ENCODE peak calls at places on chromosomes 2 and 18, in ten cellular contexts. K is OCI-LY7; U is cardiac muscle cell; X is Karpas-422; G is pancreas; T is CD8-positive, alpha-beta T cell; O is A549; R is uterus; E is HCT116; V is left ventricle myocardium inferior. S is an unnamed sample. For H3K4me1, the result is how much of the 10 kb centered on the place peaks cover.

GRCh38 chr18:21194871-21195771 is 46.9 kb upstream of the GREB1L start:
- DNase-seq in K (peak), U (peak), X (peak), G (no peak), T (no peak), O (peak), R (no peak), E (peak), V (no peak), S (no peak)

GRCh38 chr2:111663471-111663951 is 220.5 kb downstream of the ANAPC1 start:
- DNase-seq in K (no peak), U (peak), X (no peak), G (no peak), T (no peak), O (no peak), R (no peak), E (no peak), V (no peak), S (no peak)

GRCh38 chr2:173251225-173251624 is 103.4 kb upstream of the CDCA7 start:
- DNase-seq in K (no peak), U (no peak), X (no peak), G (no peak), T (no peak), O (no peak), R (no peak), E (no peak), V (no peak), S (no peak)

GRCh38 chr2:113162869-113163268 is 10.9 kb upstream of the PSD4 start:
- DNase-seq in K (no peak), U (no peak), X (no peak), G (no peak), T (no peak), O (no peak), R (no peak), E (no peak), V (no peak), S (no peak)

GRCh38 chr2:223734346-223734745 is 103.0 kb downstream of the AP1S3 start:
- DNase-seq in K (no peak), U (peak), X (no peak), G (no peak), T (no peak), O (no peak), R (no peak), E (no peak), V (no peak), S (no peak)

GRCh38 chr2:107992069-107992468 is 5.7 kb downstream of the SLC5A7 start:
- DNase-seq in K (no peak), U (no peak), X (no peak), G (no peak), T (no peak), O (no peak), R (no peak), E (no peak), V (no peak), S (no peak)

GRCh38 chr2:58845011-58845410 is 603.9 kb upstream of the FANCL start:
- DNase-seq in K (no peak), U (no peak), X (no peak), G (no peak), T (no peak), O (no peak), R (no peak), E (no peak), V (no peak), S (no peak)

GRCh38 chr2:223950448-223951347 is 5.6 kb upstream of the WDFY1 start:
- DNase-seq in K (peak), U (no peak), X (no peak), G (no peak), T (no peak), O (no peak), R (no peak), E (no peak), V (no peak), S (no peak)

GRCh38 chr18:63298393-63299015 is 21.1 kb downstream of the BCL2 start:
- DNase-seq in K (no peak), U (no peak), X (peak), G (no peak), T (peak), O (no peak), R (no peak), E (no peak), V (no peak), S (no peak)

GRCh38 chr2:197092431-197092830 is 165.9 kb upstream of the PGAP1 start:
- DNase-seq in K (no peak), U (peak), X (no peak), G (no peak), T (no peak), O (no peak), R (peak), E (no peak), V (no peak), S (no peak)

GRCh38 chr2:104758199-104758620 is 95.7 kb upstream of the POU3F3 start:
- DNase-seq in K (no peak), U (no peak), X (no peak), G (no peak), T (no peak), O (no peak), R (no peak), E (no peak), V (no peak), S (no peak)

GRCh38 chr2:183349046-183349445 is 224.8 kb downstream of the NUP35 start:
- DNase-seq in K (peak), U (no peak), X (peak), G (no peak), T (no peak), O (no peak), R (no peak), E (no peak), V (no peak), S (no peak)

GRCh38 chr2:98412751-98413445 is 31.8 kb upstream of the INPP4A start:
- DNase-seq in K (peak), U (peak), X (peak), G (peak), T (peak), O (peak), R (no peak), E (peak), V (no peak), S (no peak)

GRCh38 chr2:96699621-96700020 is 40.2 kb downstream of the LMAN2L start:
- DNase-seq in K (no peak), U (no peak), X (no peak), G (no peak), T (no peak), O (no peak), R (no peak), E (no peak), V (no peak), S (no peak)

GRCh38 chr2:96485751-96486643 is 19.2 kb downstream of the NEURL3 start:
- DNase-seq in K (peak), U (peak), X (peak), G (peak), T (peak), O (no peak), R (peak), E (no peak), V (peak), S (peak)

GRCh38 chr18:770583-770961 is 41.5 kb downstream of the YES1 start:
- DNase-seq in K (no peak), U (no peak), X (no peak), G (no peak), T (no peak), O (no peak), R (no peak), E (no peak), V (no peak), S (no peak)

GRCh38 chr2:47016172-47016913 is 100.7 kb upstream of the MCFD2 start:
- DNase-seq in K (no peak), U (peak), X (no peak), G (no peak), T (no peak), O (peak), R (no peak), E (peak), V (no peak), S (peak)

GRCh38 chr18:2400701-2401191 is 170.6 kb downstream of the METTL4 start:
- DNase-seq in K (no peak), U (no peak), X (no peak), G (no peak), T (no peak), O (no peak), R (no peak), E (no peak), V (no peak), S (no peak)

GRCh38 chr2:26556309-26557243 is 78.7 kb upstream of the OTOF start:
- DNase-seq in K (no peak), U (no peak), X (peak), G (no peak), T (no peak), O (no peak), R (no peak), E (no peak), V (no peak), S (no peak)

GRCh38 chr2:138279871-138280270 is 221.7 kb upstream of the SPOPL start:
- DNase-seq in K (no peak), U (no peak), X (no peak), G (no peak), T (no peak), O (no peak), R (no peak), E (no peak), V (no peak), S (no peak)

GRCh38 chr2:121081701-121082100 is 203.3 kb downstream of the TFCP2L1 start:
- DNase-seq in K (no peak), U (no peak), X (no peak), G (no peak), T (no peak), O (no peak), R (no peak), E (no peak), V (no peak), S (no peak)

GRCh38 chr2:11949732-11950503 is 203.5 kb downstream of the LPIN1 start:
- DNase-seq in K (peak), U (no peak), X (no peak), G (no peak), T (no peak), O (no peak), R (no peak), E (no peak), V (no peak), S (no peak)

GRCh38 chr2:56522605-56523089 is 338.9 kb downstream of the CCDC85A start:
- DNase-seq in K (no peak), U (peak), X (no peak), G (peak), T (no peak), O (peak), R (no peak), E (no peak), V (peak), S (peak)

GRCh38 chr2:156901373-156902031 is 356.0 kb upstream of the GALNT5 start:
- DNase-seq in K (no peak), U (no peak), X (no peak), G (no peak), T (no peak), O (no peak), R (no peak), E (no peak), V (no peak), S (no peak)

GRCh38 chr2:98944786-98945185 is 8.8 kb upstream of the CRACDL start:
- DNase-seq in K (no peak), U (peak), X (no peak), G (no peak), T (no peak), O (no peak), R (no peak), E (no peak), V (no peak), S (no peak)

GRCh38 chr2:239825705-239825979 is 199.5 kb downstream of the NDUFA10 start:
- DNase-seq in K (no peak), U (no peak), X (no peak), G (peak), T (no peak), O (no peak), R (peak), E (no peak), V (peak), S (no peak)

GRCh38 chr2:32095671-32096070 is 32.3 kb downstream of the SPAST start:
- DNase-seq in K (no peak), U (no peak), X (peak), G (no peak), T (no peak), O (no peak), R (no peak), E (no peak), V (no peak), S (no peak)

GRCh38 chr2:42128731-42129486 is 40.2 kb upstream of the EML4 start:
- DNase-seq in K (peak), U (peak), X (peak), G (no peak), T (no peak), O (no peak), R (no peak), E (no peak), V (no peak), S (no peak)

GRCh38 chr2:42060028-42060427 is 12.2 kb downstream of the PKDCC start:
- DNase-seq in K (no peak), U (no peak), X (no peak), G (no peak), T (no peak), O (no peak), R (no peak), E (no peak), V (no peak), S (no peak)

GRCh38 chr2:187615364-187615763 is 61.1 kb upstream of the TFPI start:
- DNase-seq in K (no peak), U (no peak), X (no peak), G (no peak), T (no peak), O (no peak), R (no peak), E (no peak), V (no peak), S (no peak)

GRCh38 chr2:47346-48218 is 1.3 kb upstream of the FAM110C start:
- DNase-seq in K (no peak), U (no peak), X (no peak), G (no peak), T (no peak), O (no peak), R (peak), E (no peak), V (no peak), S (no peak)

GRCh38 chr2:183037281-183037659 is 987 bp downstream of the NCKAP1 start:
- DNase-seq in K (no peak), U (peak), X (no peak), G (no peak), T (no peak), O (no peak), R (no peak), E (peak), V (no peak), S (no peak)

GRCh38 chr2:168545439-168546082 is 89.5 kb downstream of the CERS6 start:
- DNase-seq in K (no peak), U (peak), X (no peak), G (no peak), T (no peak), O (peak), R (peak), E (peak), V (no peak), S (no peak)

GRCh38 chr2:63734510-63734909 is 107.2 kb upstream of the UGP2 start:
- DNase-seq in K (no peak), U (peak), X (no peak), G (no peak), T (no peak), O (peak), R (no peak), E (no peak), V (no peak), S (no peak)
- H3K27ac ChIP-seq in K (no peak), U (no peak), X (no peak), G (no peak), T (no peak), O (peak), R (no peak), E (no peak), V (no peak), S (no peak)

DNA sequence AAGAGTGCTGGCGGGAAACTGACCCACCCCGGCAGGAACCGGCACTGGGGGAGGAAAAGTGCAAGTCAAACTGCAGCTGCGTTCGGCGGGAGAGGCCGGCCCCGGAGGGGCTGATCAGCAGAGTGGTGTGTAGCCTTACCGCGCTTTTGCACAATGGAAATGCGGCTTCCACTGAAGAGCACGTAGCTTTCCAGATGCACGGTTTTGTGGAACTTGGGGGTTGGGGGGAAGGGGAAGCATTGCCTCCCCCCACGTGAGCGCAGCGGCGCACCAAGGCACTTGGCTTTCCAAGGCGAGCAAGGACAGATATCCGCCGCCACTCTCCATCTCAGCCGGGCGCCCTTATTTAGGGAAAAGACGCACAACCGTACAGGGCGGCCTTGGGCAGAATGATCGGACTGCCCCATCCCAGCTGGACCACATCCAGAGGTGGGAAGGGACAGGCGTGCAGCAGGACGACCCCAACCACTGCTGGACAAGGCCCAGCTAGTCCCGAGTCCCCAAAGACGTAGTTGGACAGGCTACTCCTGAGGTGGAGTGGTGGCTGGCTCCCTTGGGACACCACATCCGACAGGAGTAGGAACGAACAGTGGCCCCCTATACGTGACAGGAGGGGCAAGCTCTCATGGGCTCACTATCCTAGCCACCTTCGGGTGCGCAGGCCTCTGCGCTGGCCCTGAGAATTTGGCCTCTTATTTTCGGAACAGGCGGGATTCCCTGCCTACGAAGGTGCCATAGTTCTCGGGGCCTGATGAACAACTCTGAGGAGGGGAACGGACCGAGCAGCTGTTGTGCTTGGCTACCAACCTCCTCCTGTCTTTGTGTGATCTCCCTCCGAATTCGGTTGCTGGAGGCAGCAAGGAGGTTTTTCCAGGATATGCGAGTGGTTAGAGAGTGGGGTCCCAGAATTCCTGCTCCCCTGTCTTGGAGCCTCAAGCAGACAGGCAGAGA is 2.4 kb downstream of the FEV start:
- DNase-seq in K (no peak), U (no peak), X (no peak), G (no peak), T (no peak), O (no peak), R (no peak), E (no peak), V (no peak), S (peak)
- H3K4me3 ChIP-seq in K (no peak), U (no peak), X (no peak), G (no peak), T (peak), O (no peak), R (peak), E (no peak), V (peak), S (peak)

GRCh38 chr2:101710036-101710689 is 12.7 kb downstream of the MAP4K4 start:
- DNase-seq in K (no peak), U (no peak), X (no peak), G (no peak), T (no peak), O (no peak), R (no peak), E (no peak), V (no peak), S (no peak)
- H3K4me1 ChIP-seq in K (half or more), U (under half), X (under half), G (under half), T (half or more), O (under half), R (under half), E (under half), V (half or more), S (half or more)

GRCh38 chr2:200301953-200302628 is 4.4 kb upstream of the SPATS2L start:
- DNase-seq in K (no peak), U (no peak), X (no peak), G (no peak), T (no peak), O (no peak), R (no peak), E (no peak), V (no peak), S (no peak)

GRCh38 chr2:200302940-200303727 is 3.4 kb upstream of the SPATS2L start:
- DNase-seq in K (peak), U (peak), X (no peak), G (no peak), T (no peak), O (peak), R (no peak), E (peak), V (no peak), S (no peak)

GRCh38 chr2:200298816-200299215 is 7.7 kb upstream of the SPATS2L start:
- DNase-seq in K (no peak), U (no peak), X (no peak), G (no peak), T (no peak), O (no peak), R (no peak), E (no peak), V (no peak), S (no peak)

GRCh38 chr2:200300065-200300464 is 6.4 kb upstream of the SPATS2L start:
- DNase-seq in K (no peak), U (no peak), X (no peak), G (no peak), T (no peak), O (no peak), R (no peak), E (no peak), V (no peak), S (no peak)

GRCh38 chr2:200300650-200301314 is 5.7 kb upstream of the SPATS2L start:
- DNase-seq in K (no peak), U (peak), X (no peak), G (no peak), T (no peak), O (peak), R (no peak), E (peak), V (peak), S (no peak)
- H3K27ac ChIP-seq in K (no peak), U (no peak), X (no peak), G (no peak), T (no peak), O (peak), R (no peak), E (peak), V (no peak), S (no peak)

GRCh38 chr2:233691443-233692433 is 952 bp upstream of the UGT1A6 start:
- DNase-seq in K (no peak), U (no peak), X (peak), G (no peak), T (no peak), O (no peak), R (no peak), E (no peak), V (no peak), S (no peak)
- H3K4me3 ChIP-seq in K (no peak), U (no peak), X (no peak), G (no peak), T (no peak), O (no peak), R (no peak), E (no peak), V (no peak), S (no peak)

DNA sequence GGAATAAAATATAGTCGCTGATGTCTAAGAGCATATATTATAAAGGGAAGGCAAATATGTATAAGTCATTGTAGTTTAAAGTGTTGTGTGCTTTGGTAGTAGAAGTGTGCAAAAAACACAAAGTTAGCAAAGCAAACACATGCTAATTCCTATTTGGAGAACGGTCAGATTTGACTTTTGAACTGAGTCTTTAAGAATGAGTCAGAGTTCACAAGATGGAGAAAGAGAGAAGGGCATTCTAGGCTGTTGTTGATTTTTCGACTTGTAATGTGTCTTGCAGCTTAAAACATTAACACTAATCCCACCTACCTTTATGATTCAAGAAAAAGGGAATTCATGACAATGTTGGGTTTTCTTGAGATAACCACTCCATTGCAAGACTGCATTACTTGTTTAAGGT is 98.1 kb downstream of the CRIM1 start:
- DNase-seq in K (no peak), U (no peak), X (no peak), G (no peak), T (no peak), O (no peak), R (no peak), E (no peak), V (no peak), S (no peak)
- H3K4me1 ChIP-seq in K (under half), U (under half), X (under half), G (under half), T (under half), O (half or more), R (under half), E (under half), V (half or more), S (half or more)

GRCh38 chr2:38277245-38278119 is 99.6 kb downstream of the ATL2 start:
- DNase-seq in K (no peak), U (no peak), X (peak), G (no peak), T (no peak), O (peak), R (no peak), E (no peak), V (no peak), S (no peak)
- H3K27ac ChIP-seq in K (no peak), U (no peak), X (peak), G (no peak), T (no peak), O (peak), R (no peak), E (no peak), V (no peak), S (no peak)

S was measured in psoas muscle.